ENCODE peak calls at places on chromosomes 6 and 20, in nine cellular contexts. S is NCI-H1417; L is NCI-H524 treated with DMSO at 0.1 percent for 48 hours; V is cardiac fibroblast; D is suprapubic skin; H is stromal cell of bone marrow; N is endothelial cell; O is activated naive CD8-positive, alpha-beta T cell treated with anti-CD3 and anti-CD28 coated beads, Interleukin-2, amount 50 U/mL, for 24 hours; P is astrocyte of the spinal cord. U is an unnamed sample.

GRCh38 chr20:15058836-15059235 is 721.4 kb upstream of the FLRT3 start:
- DNase-seq in S (no peak), L (no peak), V (no peak), D (no peak), H (no peak), N (no peak), O (no peak), P (no peak), U (no peak)

GRCh38 chr6:36360241-36361054 is 23.8 kb upstream of the BNIP5 start:
- DNase-seq in S (peak), L (peak), V (peak), D (peak), H (peak), N (peak), O (peak), P (peak), U (peak)

GRCh38 chr20:818001-818664 is 15.4 kb upstream of the FAM110A start:
- DNase-seq in S (no peak), L (no peak), V (no peak), D (no peak), H (no peak), N (no peak), O (no peak), P (no peak), U (no peak)

GRCh38 chr6:157232161-157232895 is 91.0 kb downstream of the TMEM242 start:
- DNase-seq in S (no peak), L (no peak), V (no peak), D (peak), H (no peak), N (no peak), O (no peak), P (no peak), U (no peak)

GRCh38 chr6:131023834-131024504 is 39.1 kb downstream of the EPB41L2 start:
- DNase-seq in S (no peak), L (no peak), V (peak), D (no peak), H (peak), N (no peak), O (no peak), P (peak), U (no peak)

GRCh38 chr6:38774933-38775707 is 60.0 kb downstream of the DNAH8 start:
- DNase-seq in S (no peak), L (no peak), V (no peak), D (no peak), H (no peak), N (no peak), O (no peak), P (no peak), U (no peak)

GRCh38 chr20:19649041-19649440 is 109.0 kb upstream of the RIN2 start:
- DNase-seq in S (no peak), L (no peak), V (no peak), D (no peak), H (no peak), N (no peak), O (no peak), P (no peak), U (no peak)

GRCh38 chr20:53870426-53871199 is 199.8 kb downstream of the BCAS1 start:
- DNase-seq in S (no peak), L (no peak), V (no peak), D (no peak), H (no peak), N (no peak), O (no peak), P (no peak), U (no peak)

GRCh38 chr6:37758647-37759046 is 60.9 kb upstream of the ZFAND3 start:
- DNase-seq in S (no peak), L (no peak), V (no peak), D (no peak), H (no peak), N (no peak), O (no peak), P (no peak), U (no peak)

GRCh38 chr6:38760097-38760496 is 45.0 kb downstream of the DNAH8 start:
- DNase-seq in S (no peak), L (no peak), V (no peak), D (no peak), H (no peak), N (no peak), O (no peak), P (no peak), U (no peak)

GRCh38 chr6:100554228-100554627 is 89.5 kb upstream of the SIM1 start:
- DNase-seq in S (peak), L (no peak), V (no peak), D (no peak), H (no peak), N (no peak), O (no peak), P (no peak), U (no peak)

GRCh38 chr6:11315743-11316437 is 83.4 kb upstream of the NEDD9 start:
- DNase-seq in S (no peak), L (no peak), V (peak), D (no peak), H (peak), N (no peak), O (no peak), P (peak), U (no peak)

GRCh38 chr6:15441215-15441868 is 195.5 kb downstream of the JARID2 start:
- DNase-seq in S (peak), L (no peak), V (peak), D (no peak), H (peak), N (peak), O (peak), P (peak), U (peak)

GRCh38 chr20:354298-354977 is 7.5 kb downstream of the NRSN2 start:
- DNase-seq in S (peak), L (peak), V (peak), D (no peak), H (peak), N (peak), O (peak), P (peak), U (peak)

GRCh38 chr20:53995949-53996348 is 74.4 kb downstream of the BCAS1 start:
- DNase-seq in S (no peak), L (no peak), V (no peak), D (no peak), H (no peak), N (no peak), O (no peak), P (no peak), U (no peak)

GRCh38 chr6:8182857-8183256 is 80.5 kb upstream of the EEF1E1 start:
- DNase-seq in S (no peak), L (no peak), V (no peak), D (no peak), H (no peak), N (no peak), O (no peak), P (no peak), U (no peak)

GRCh38 chr20:45817652-45818194 is 5.3 kb downstream of the UBE2C start:
- DNase-seq in S (no peak), L (no peak), V (peak), D (no peak), H (peak), N (no peak), O (no peak), P (peak), U (no peak)

GRCh38 chr6:168713839-168714238 is 272.9 kb downstream of the SMOC2 start:
- DNase-seq in S (no peak), L (no peak), V (peak), D (no peak), H (no peak), N (peak), O (no peak), P (no peak), U (peak)

U was measured in adrenal gland.